ENCODE peak calls at places on chromosome 6, in six cellular contexts. C, M, W, B, Z and U are unnamed samples.

GRCh38 chr6:90885611-90886056 is 298.8 kb upstream of the MAP3K7 start:
- DNase-seq in C (no peak), M (no peak), W (no peak), B (peak), Z (no peak), U (no peak)

GRCh38 chr6:3769610-3770009 is 18.1 kb upstream of the PXDC1 start:
- DNase-seq in C (no peak), M (no peak), W (no peak), B (peak), Z (no peak), U (no peak)

GRCh38 chr6:49001856-49002255 is 461.2 kb downstream of the MMUT start:
- DNase-seq in C (no peak), M (peak), W (no peak), B (peak), Z (no peak), U (no peak)

GRCh38 chr6:119240257-119241123 is 109.1 kb downstream of the MAN1A1 start:
- DNase-seq in C (no peak), M (no peak), W (no peak), B (peak), Z (no peak), U (no peak)

GRCh38 chr6:41634657-41635056 is 3.6 kb upstream of the MDFI start:
- DNase-seq in C (no peak), M (no peak), W (no peak), B (peak), Z (no peak), U (no peak)

GRCh38 chr6:36506617-36507016 is 40.7 kb downstream of the STK38 start:
- DNase-seq in C (no peak), M (no peak), W (no peak), B (no peak), Z (no peak), U (no peak)

GRCh38 chr6:18216411-18216810 is 47.9 kb downstream of the DEK start:
- DNase-seq in C (no peak), M (peak), W (no peak), B (peak), Z (no peak), U (no peak)

GRCh38 chr6:25122622-25123237 is 156.4 kb upstream of the CARMIL1 start:
- DNase-seq in C (peak), M (no peak), W (no peak), B (no peak), Z (peak), U (no peak)

GRCh38 chr6:165891320-165891719 is 228.3 kb upstream of the PDE10A start:
- DNase-seq in C (no peak), M (no peak), W (no peak), B (no peak), Z (no peak), U (no peak)

GRCh38 chr6:32087574-32088486 is 21.3 kb downstream of the TNXB start:
- DNase-seq in C (peak), M (peak), W (peak), B (peak), Z (peak), U (peak)

GRCh38 chr6:104325341-104326172 is 534.2 kb downstream of the HACE1 start:
- DNase-seq in C (no peak), M (peak), W (peak), B (no peak), Z (no peak), U (peak)

GRCh38 chr6:54085526-54085925 is 25.7 kb upstream of the MLIP start:
- DNase-seq in C (no peak), M (peak), W (no peak), B (peak), Z (no peak), U (no peak)

GRCh38 chr6:87213364-87213763 is 58.0 kb downstream of the ZNF292 start:
- DNase-seq in C (peak), M (no peak), W (no peak), B (no peak), Z (peak), U (no peak)

GRCh38 chr6:11780097-11780428 is 1.5 kb upstream of the ADTRP start:
- DNase-seq in C (no peak), M (no peak), W (no peak), B (no peak), Z (no peak), U (no peak)

GRCh38 chr6:126267621-126268020 is 72.3 kb upstream of the CENPW start:
- DNase-seq in C (no peak), M (no peak), W (no peak), B (peak), Z (no peak), U (no peak)

GRCh38 chr6:1080453-1081328 is 231.2 kb upstream of the FOXQ1 start:
- DNase-seq in C (no peak), M (no peak), W (no peak), B (no peak), Z (no peak), U (no peak)

GRCh38 chr6:137416376-137417109 is 77.7 kb downstream of the OLIG3 start:
- DNase-seq in C (no peak), M (no peak), W (no peak), B (peak), Z (no peak), U (no peak)

GRCh38 chr6:154302111-154302752 is 54.4 kb downstream of the IPCEF1 start:
- DNase-seq in C (peak), M (peak), W (no peak), B (peak), Z (no peak), U (peak)

GRCh38 chr6:83463886-83464285 is 33.0 kb upstream of the ME1 start:
- DNase-seq in C (no peak), M (no peak), W (no peak), B (no peak), Z (no peak), U (no peak)

GRCh38 chr6:144202879-144203468 is 52.7 kb downstream of the STX11 start:
- DNase-seq in C (no peak), M (no peak), W (no peak), B (no peak), Z (no peak), U (no peak)

GRCh38 chr6:13357551-13358075 is 29.3 kb upstream of the TBC1D7 start:
- DNase-seq in C (no peak), M (no peak), W (peak), B (peak), Z (no peak), U (peak)

GRCh38 chr6:16762547-16763477 is 1.6 kb upstream of the ATXN1 start:
- DNase-seq in C (peak), M (peak), W (no peak), B (peak), Z (peak), U (peak)

GRCh38 chr6:118787746-118788419 is 106.1 kb upstream of the ASF1A start:
- DNase-seq in C (no peak), M (no peak), W (no peak), B (no peak), Z (no peak), U (no peak)

GRCh38 chr6:12110523-12111154 is 98.5 kb downstream of the HIVEP1 start:
- DNase-seq in C (no peak), M (no peak), W (no peak), B (no peak), Z (no peak), U (no peak)

GRCh38 chr6:71181565-71181964 is 107.0 kb upstream of the OGFRL1 start:
- DNase-seq in C (no peak), M (peak), W (no peak), B (peak), Z (no peak), U (no peak)

GRCh38 chr6:148166339-148166949 is 176.2 kb upstream of the SASH1 start:
- DNase-seq in C (no peak), M (peak), W (no peak), B (peak), Z (no peak), U (no peak)

GRCh38 chr6:144401736-144402733 is 116.9 kb downstream of the UTRN start:
- DNase-seq in C (no peak), M (no peak), W (no peak), B (no peak), Z (no peak), U (no peak)

GRCh38 chr6:99282479-99283062 is 66.9 kb downstream of the FAXC start:
- DNase-seq in C (no peak), M (peak), W (no peak), B (peak), Z (no peak), U (no peak)

GRCh38 chr6:117346142-117346930 is 79.4 kb downstream of the ROS1 start:
- DNase-seq in C (no peak), M (peak), W (no peak), B (peak), Z (no peak), U (no peak)

GRCh38 chr6:93675856-93676255 is 256.5 kb upstream of the EPHA7 start:
- DNase-seq in C (no peak), M (no peak), W (no peak), B (no peak), Z (no peak), U (no peak)

GRCh38 chr6:129661478-129662405 is 48.2 kb downstream of the ARHGAP18 start:
- DNase-seq in C (no peak), M (no peak), W (no peak), B (no peak), Z (no peak), U (no peak)

GRCh38 chr6:139748353-139749146 is 374.1 kb upstream of the CITED2 start:
- DNase-seq in C (no peak), M (no peak), W (no peak), B (peak), Z (no peak), U (no peak)

GRCh38 chr6:99241905-99242534 is 107.5 kb downstream of the FAXC start:
- DNase-seq in C (no peak), M (peak), W (peak), B (peak), Z (no peak), U (peak)

GRCh38 chr6:69233195-69233524 is 563.6 kb downstream of the LMBRD1 start:
- DNase-seq in C (no peak), M (no peak), W (no peak), B (no peak), Z (no peak), U (no peak)

GRCh38 chr6:154497118-154497517 is 13.4 kb downstream of the CNKSR3 start:
- DNase-seq in C (no peak), M (no peak), W (no peak), B (no peak), Z (no peak), U (no peak)

GRCh38 chr6:166900956-166901607 is 55.3 kb downstream of the RNASET2 start:
- DNase-seq in C (no peak), M (no peak), W (no peak), B (no peak), Z (no peak), U (no peak)

GRCh38 chr6:155311076-155311475 is 3.2 kb downstream of the TFB1M start:
- DNase-seq in C (no peak), M (no peak), W (no peak), B (peak), Z (no peak), U (no peak)

GRCh38 chr6:36355819-36356218 is 19.1 kb upstream of the BNIP5 start:
- DNase-seq in C (no peak), M (no peak), W (no peak), B (peak), Z (no peak), U (no peak)

GRCh38 chr6:158752613-158753012 is 66.6 kb downstream of the EZR start:
- DNase-seq in C (no peak), M (no peak), W (no peak), B (peak), Z (no peak), U (no peak)
- TF ChIP-seq CTCF in C (no peak), M (no peak), W (no peak), B (peak), Z (no peak), U (no peak)

DNA sequence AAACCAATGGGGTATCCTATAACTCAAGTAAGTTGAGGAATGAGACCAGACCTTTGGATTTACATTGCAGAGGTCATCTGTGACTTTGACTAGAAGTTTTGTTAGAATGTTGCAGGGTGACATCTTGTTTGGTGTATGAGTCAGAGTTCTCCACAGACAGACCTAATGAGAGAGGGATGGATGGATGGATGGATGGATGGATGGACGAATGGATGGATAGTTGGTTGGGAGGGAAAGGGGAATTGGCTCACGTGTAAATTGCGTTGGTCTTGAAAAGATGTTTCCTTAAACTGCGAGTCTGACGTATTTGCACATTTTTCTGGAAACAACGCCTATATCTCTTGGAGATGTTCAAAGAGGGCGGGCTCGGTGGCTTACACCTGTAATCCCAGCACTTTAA is 1.0 kb upstream of the MTRES1 start:
- DNase-seq in C (no peak), M (no peak), W (no peak), B (no peak), Z (no peak), U (no peak)
- TF ChIP-seq CTCF in C (no peak), M (no peak), W (no peak), B (no peak), Z (no peak), U (no peak)

GRCh38 chr6:52517502-52518278 is 59.2 kb downstream of the TRAM2 start:
- DNase-seq in C (peak), M (peak), W (no peak), B (peak), Z (peak), U (peak)
- TF ChIP-seq CTCF in C (no peak), M (peak), W (no peak), B (no peak), Z (no peak), U (no peak)

GRCh38 chr6:133837801-133838349 is 51.0 kb upstream of the TCF21 start:
- DNase-seq in C (peak), M (no peak), W (peak), B (peak), Z (peak), U (peak)

GRCh38 chr6:133835901-133836300 is 53.0 kb upstream of the TCF21 start:
- DNase-seq in C (no peak), M (no peak), W (no peak), B (no peak), Z (no peak), U (no peak)

GRCh38 chr6:133833905-133834304 is 55.0 kb upstream of the TCF21 start:
- DNase-seq in C (no peak), M (no peak), W (no peak), B (no peak), Z (no peak), U (no peak)

DNA sequence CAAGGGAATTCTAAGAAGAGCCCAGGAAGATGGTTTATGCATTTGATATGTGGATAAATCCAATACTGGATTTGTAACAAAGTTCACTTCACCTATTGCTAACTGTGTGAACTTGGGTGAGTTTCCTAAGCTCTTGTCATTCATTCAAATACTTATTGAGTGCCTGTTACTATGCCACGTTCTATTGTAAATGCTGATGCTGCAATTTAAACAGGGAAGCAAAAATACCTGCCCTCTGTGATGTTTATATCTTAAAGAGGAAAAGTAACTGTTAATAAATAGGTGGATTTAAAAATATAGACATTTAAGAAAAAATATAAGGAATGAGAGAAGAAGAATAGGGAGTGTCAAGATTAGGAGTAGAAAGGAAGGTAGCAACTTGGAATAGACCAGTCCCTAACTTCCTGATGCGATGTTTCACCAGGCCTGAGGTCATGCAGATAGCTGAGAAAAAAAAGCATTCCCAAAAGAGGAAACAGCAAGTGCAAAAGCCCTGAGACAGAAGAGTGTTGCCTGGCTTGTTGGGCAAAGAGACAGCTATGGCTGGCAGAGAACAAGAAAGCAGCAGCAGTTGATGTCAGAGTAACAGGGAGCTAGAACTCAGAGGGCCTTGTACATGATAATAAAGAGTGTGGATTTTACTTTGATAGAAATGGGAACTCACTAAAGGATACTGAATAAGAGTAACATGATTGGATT is 54.3 kb upstream of the TCF21 start:
- DNase-seq in C (no peak), M (no peak), W (no peak), B (no peak), Z (no peak), U (no peak)
- TF ChIP-seq CTCF in C (no peak), M (no peak), W (no peak), B (no peak), Z (no peak), U (no peak)

DNA sequence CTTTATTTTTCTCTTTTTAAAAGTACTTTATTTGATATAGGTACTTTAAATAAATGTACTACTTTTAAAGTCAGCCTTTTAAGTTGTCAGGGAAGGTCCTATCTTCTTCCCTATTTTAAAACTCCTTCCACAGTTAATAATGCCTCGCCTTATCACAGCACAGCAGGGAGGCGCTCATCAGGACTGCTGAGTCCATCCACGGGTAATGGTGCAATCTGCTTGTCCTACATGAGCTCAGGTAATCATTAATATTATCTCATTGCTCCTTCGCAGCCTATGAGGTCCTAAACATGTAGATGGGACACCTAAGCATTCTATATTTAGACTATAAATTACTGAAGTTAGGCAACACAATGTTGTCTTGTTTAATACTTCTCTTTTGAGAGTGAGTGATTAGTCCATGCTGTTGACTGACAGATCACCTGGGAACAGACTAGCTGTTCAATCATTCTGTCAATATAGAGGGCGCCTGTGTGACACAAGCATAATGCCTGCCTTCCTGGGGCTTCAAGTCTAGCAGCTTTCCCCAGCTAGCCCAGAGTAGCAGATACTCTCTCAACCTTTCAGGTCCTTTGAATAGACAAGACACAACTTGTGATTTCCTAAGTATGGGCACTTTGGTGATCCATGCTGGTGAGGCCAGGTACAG is 91.0 kb downstream of the FYN start:
- DNase-seq in C (no peak), M (no peak), W (no peak), B (no peak), Z (no peak), U (no peak)
- TF ChIP-seq CTCF in C (no peak), M (no peak), W (no peak), B (no peak), Z (no peak), U (no peak)

DNA sequence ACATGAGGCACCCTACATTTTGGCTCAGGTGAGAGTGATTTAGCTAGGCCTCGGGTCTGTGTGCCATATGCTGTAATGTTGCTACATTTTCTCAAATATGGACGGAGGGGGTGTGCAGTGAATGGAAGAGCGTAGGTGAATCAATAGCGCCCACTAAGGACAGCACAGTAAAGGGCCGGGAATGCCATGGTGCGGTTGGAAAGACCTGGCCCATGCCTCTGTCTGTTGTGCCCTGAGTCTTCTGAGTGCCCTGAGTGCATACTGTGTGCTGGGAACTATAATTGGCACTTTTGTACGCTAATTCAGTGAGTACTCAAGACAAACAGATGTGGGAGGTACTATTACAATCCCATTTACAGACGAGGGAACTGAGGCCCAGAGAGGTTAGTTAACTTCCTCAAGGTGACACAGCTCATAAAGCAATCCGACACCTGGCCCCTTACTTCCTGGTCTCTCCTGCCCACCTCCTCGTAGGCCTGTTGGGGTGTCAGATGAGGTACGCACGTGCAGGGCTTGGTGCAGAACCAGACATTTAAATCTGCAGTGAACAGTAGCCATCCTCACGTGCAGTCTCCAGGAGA is 17.3 kb downstream of the SLC22A1 start:
- DNase-seq in C (no peak), M (no peak), W (no peak), B (no peak), Z (no peak), U (no peak)
- TF ChIP-seq CTCF in C (no peak), M (no peak), W (no peak), B (no peak), Z (no peak), U (no peak)

GRCh38 chr6:34115396-34116314 is 30.2 kb downstream of the GRM4 start:
- DNase-seq in C (no peak), M (no peak), W (peak), B (peak), Z (no peak), U (peak)

GRCh38 chr6:34126419-34126818 is 19.5 kb downstream of the GRM4 start:
- DNase-seq in C (no peak), M (no peak), W (no peak), B (no peak), Z (no peak), U (no peak)

GRCh38 chr6:34125939-34126338 is 19.9 kb downstream of the GRM4 start:
- DNase-seq in C (no peak), M (no peak), W (no peak), B (no peak), Z (no peak), U (no peak)

GRCh38 chr6:34120953-34121675 is 24.8 kb downstream of the GRM4 start:
- DNase-seq in C (no peak), M (no peak), W (no peak), B (no peak), Z (no peak), U (no peak)
- TF ChIP-seq CTCF in C (no peak), M (no peak), W (no peak), B (no peak), Z (no peak), U (no peak)

DNA sequence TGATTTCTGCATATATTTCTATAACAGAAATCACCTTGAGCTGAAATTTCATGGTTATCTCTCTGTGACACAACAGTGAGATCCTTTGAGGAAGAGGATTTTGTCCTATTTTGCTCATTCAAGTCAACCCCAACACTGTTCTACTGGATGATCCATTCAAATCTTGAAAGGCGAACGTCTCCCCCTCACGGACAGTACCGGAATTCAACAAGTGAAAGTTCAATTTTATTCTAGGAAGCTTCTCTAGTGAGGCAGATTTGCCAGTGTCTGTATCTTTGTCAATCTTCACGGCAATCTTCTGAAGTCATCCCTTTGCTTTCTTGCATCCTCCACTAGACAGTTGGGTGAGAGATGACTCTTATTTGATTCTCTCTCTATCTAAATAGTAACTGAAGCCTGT is 91.7 kb upstream of the PDE7B start:
- DNase-seq in C (no peak), M (no peak), W (no peak), B (peak), Z (no peak), U (peak)
- TF ChIP-seq CTCF in C (no peak), M (no peak), W (no peak), B (no peak), Z (no peak), U (no peak)